ENCODE peak calls at places on chromosomes 1 and 21, in eight cellular contexts. P is sigmoid colon, W is GM12891, K is HCT116, V is GM23338, I is breast epithelium, T is esophagus muscularis mucosa, A is prostate gland. M is an unnamed sample.

GRCh38 chr1:94737124-94737998 is 82.8 kb upstream of the SLC44A3 start:
- DNase-seq in W (no peak), K (no peak), A (no peak), I (no peak), P (no peak), T (peak; percentile 80), V (no peak), M (no peak)

GRCh38 chr1:44521378-44522080 is 116.5 kb downstream of the RNF220 start:
- DNase-seq in W (no peak), K (no peak), V (no peak), P (no peak), I (no peak), T (no peak), A (no peak), M (no peak)

GRCh38 chr1:172883844-172884243 is 166.9 kb downstream of the TNFSF18 start:
- DNase-seq in W (no peak), A (no peak), P (no peak), V (no peak), K (no peak), T (no peak), I (no peak), M (no peak)

GRCh38 chr1:26053718-26054572 is 8.0 kb upstream of the SLC30A2 start:
- DNase-seq in K (no peak), I (no peak), A (no peak), V (peak; percentile 32), W (no peak), T (no peak), P (no peak), M (no peak)

GRCh38 chr1:29290414-29290980 is 54.2 kb downstream of the PTPRU start:
- DNase-seq in T (no peak), K (no peak), I (no peak), A (no peak), V (no peak), W (no peak), P (peak; percentile 42), M (no peak)

GRCh38 chr1:247007511-247008405 is at the start of gene ZNF695:
- DNase-seq in K (peak; percentile 97), T (peak; percentile 94), W (peak; percentile 83), P (peak; percentile 80), V (peak; percentile 99), A (peak; percentile 86), I (peak; percentile 83), M (peak; percentile 47)

GRCh38 chr1:234716907-234717375 is 107.0 kb upstream of the IRF2BP2 start:
- DNase-seq in P (peak; percentile 84), I (no peak), V (no peak), K (no peak), A (no peak), T (no peak), W (no peak), M (no peak)

GRCh38 chr1:240136402-240136801 is 44.7 kb downstream of the FMN2 start:
- DNase-seq in A (no peak), P (no peak), W (no peak), T (no peak), V (no peak), I (no peak), K (no peak), M (no peak)

GRCh38 chr1:214341459-214341858 is 60.5 kb downstream of the SMYD2 start:
- DNase-seq in V (no peak), I (no peak), T (no peak), W (no peak), A (no peak), K (no peak), P (no peak), M (no peak)

GRCh38 chr1:87595384-87595781 is 266.7 kb downstream of the LMO4 start:
- DNase-seq in I (no peak), A (no peak), K (no peak), T (no peak), W (no peak), P (no peak), V (no peak), M (no peak)

GRCh38 chr1:224333309-224333926 is 3.4 kb upstream of the NVL start:
- DNase-seq in K (peak; percentile 57), W (no peak), A (peak; percentile 29), P (no peak), I (no peak), T (no peak), V (peak; percentile 81), M (no peak)

GRCh38 chr21:42644223-42645208 is 8.9 kb upstream of the PDE9A start:
- DNase-seq in A (no peak), P (no peak), T (no peak), K (no peak), W (no peak), V (no peak), I (no peak), M (no peak)

GRCh38 chr1:70528591-70529333 is 117.7 kb downstream of the CTH start:
- DNase-seq in K (peak; percentile 12), W (no peak), T (no peak), A (peak; percentile 8), V (peak; percentile 80), P (no peak), I (no peak), M (no peak)

GRCh38 chr1:125064481-125064880 is 3879.7 kb downstream of the SRGAP2C start:
- DNase-seq in K (no peak), V (no peak), I (no peak), W (no peak), P (peak; percentile 51), T (no peak), A (no peak), M (no peak)

GRCh38 chr1:74430496-74430895 is 81.9 kb downstream of the LRRC53 start:
- DNase-seq in T (no peak), W (no peak), V (no peak), I (no peak), A (no peak), P (no peak), K (no peak), M (no peak)
- TF ChIP-seq POLR2AphosphoS5 in T (no peak), W (no peak), V (no peak), I (no peak), A (no peak), P (no peak), K (no peak), M (no peak)

GRCh38 chr1:32342704-32343103 is 6.7 kb upstream of the MARCKSL1 start:
- DNase-seq in K (no peak), T (no peak), A (no peak), P (no peak), I (no peak), V (no peak), W (no peak), M (no peak)

GRCh38 chr1:32349211-32349708 is 13.0 kb downstream of the FAM229A start:
- DNase-seq in I (no peak), T (no peak), K (no peak), A (no peak), W (no peak), V (no peak), P (peak; percentile 77), M (no peak)

GRCh38 chr1:32341186-32341757 is 5.2 kb upstream of the MARCKSL1 start:
- DNase-seq in K (no peak), W (no peak), T (no peak), V (no peak), A (no peak), I (no peak), P (no peak), M (no peak)

GRCh38 chr1:32346532-32347157 is 10.6 kb upstream of the MARCKSL1 start:
- DNase-seq in V (no peak), A (no peak), P (no peak), I (no peak), K (no peak), W (no peak), T (no peak), M (no peak)

GRCh38 chr1:32345289-32345827 is 9.3 kb upstream of the MARCKSL1 start:
- DNase-seq in W (no peak), P (no peak), K (no peak), T (no peak), V (no peak), A (no peak), I (no peak), M (no peak)
- TF ChIP-seq POLR2AphosphoS5 in W (no peak), P (no peak), K (no peak), T (no peak), V (no peak), A (no peak), I (no peak), M (no peak)

DNA sequence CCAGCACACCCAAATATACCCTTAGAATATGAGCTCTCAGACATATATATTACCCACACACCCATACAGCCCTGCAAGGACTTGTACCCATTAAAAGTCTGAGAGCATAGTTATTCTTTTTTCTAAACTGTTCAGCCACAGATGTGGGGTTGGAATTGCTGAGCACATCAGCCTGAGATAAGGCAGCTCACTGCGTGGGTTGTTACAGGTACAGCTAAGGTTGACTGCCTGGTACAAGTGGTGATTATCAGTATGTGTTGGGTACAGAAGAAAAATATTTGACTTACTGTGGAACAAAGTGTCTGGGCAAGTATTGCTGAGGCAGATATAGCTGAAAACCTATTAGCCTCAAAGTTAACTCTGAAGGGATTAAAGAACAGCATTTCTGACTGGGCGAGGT is 5.0 kb downstream of the STX12 start:
- DNase-seq in K (no peak), P (no peak), T (no peak), W (no peak), V (no peak), A (no peak), I (no peak), M (no peak)
- TF ChIP-seq POLR2AphosphoS5 in K (no peak), P (no peak), T (no peak), W (no peak), V (no peak), A (no peak), I (no peak), M (no peak)

DNA sequence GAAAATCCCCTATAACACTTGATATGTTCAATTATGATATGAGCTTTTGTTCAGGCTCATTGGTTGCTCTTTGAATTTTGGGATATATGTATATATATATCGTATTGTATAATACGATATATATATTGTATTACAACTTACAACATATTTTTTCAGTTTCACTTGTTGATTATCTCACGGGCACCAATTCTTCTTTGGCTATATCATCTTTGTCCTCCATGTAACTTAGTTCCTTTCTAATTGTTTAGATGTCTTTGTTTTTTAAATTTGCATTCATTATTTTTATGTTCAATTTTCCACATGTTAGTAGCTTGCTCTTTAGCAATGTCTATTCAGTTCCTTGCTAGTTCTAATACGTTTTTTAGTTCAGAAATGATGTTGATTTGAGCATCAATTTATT is 150.0 kb downstream of the BACH1 start:
- DNase-seq in W (no peak), P (no peak), I (no peak), A (no peak), V (no peak), T (no peak), K (no peak), M (no peak)
- TF ChIP-seq POLR2AphosphoS5 in W (no peak), P (no peak), I (no peak), A (no peak), V (no peak), T (no peak), K (no peak), M (no peak)

GRCh38 chr1:14140800-14141526 is 441.0 kb downstream of the PRDM2 start:
- DNase-seq in P (no peak), A (peak; percentile 64), I (peak; percentile 68), K (no peak), W (no peak), V (peak; percentile 17), T (peak; percentile 91), M (no peak)
- TF ChIP-seq POLR2AphosphoS5 in P (no peak), A (peak; percentile 32), I (peak; percentile 49), K (no peak), W (no peak), V (no peak), T (peak; percentile 82), M (no peak)

GRCh38 chr1:6420594-6421042 is 899 bp upstream of the HES2 start:
- DNase-seq in I (no peak), P (no peak), A (no peak), W (no peak), V (peak; percentile 54), K (no peak), T (no peak), M (no peak)
- TF ChIP-seq POLR2AphosphoS5 in I (no peak), P (no peak), A (no peak), W (no peak), V (no peak), K (no peak), T (no peak), M (no peak)